ENCODE peak calls at places on chromosomes 6 and 20, in nine cellular contexts. C is MM.1S; F is effector CD4-positive, alpha-beta T cell; V is HFF-Myc; M is HT1080; W is AG08395; I is ovary; K is NT2/D1; L is Right ventricle myocardium superior. N is an unnamed sample.
A peak's percentile ranks its signal among the peaks of the same experiment; 100 is the strongest.

GRCh38 chr20:48904566-48905321 is 16.8 kb upstream of the ARFGEF2 start:
- DNase-seq in C (peak; percentile 73), F (peak; percentile 56), V (peak; percentile 44), M (peak; percentile 76), W (peak; percentile 80), I (peak; percentile 61), K (peak; percentile 49), L (no peak), N (peak; percentile 68)

GRCh38 chr6:26318459-26319404 is 46.3 kb upstream of the BTN3A2 start:
- DNase-seq in C (no peak), F (no peak), V (no peak), M (peak; percentile 61), W (no peak), I (no peak), K (no peak), L (no peak), N (no peak)

GRCh38 chr20:25626779-25627178 is 3.0 kb upstream of the NANP start:
- DNase-seq in C (no peak), F (no peak), V (no peak), M (no peak), W (no peak), I (no peak), K (no peak), L (no peak), N (no peak)

GRCh38 chr6:143743256-143744166 is 65.7 kb downstream of the PHACTR2 start:
- DNase-seq in C (no peak), F (no peak), V (no peak), M (no peak), W (peak; percentile 51), I (no peak), K (no peak), L (peak; percentile 49), N (no peak)

GRCh38 chr20:50645253-50646068 is 45.9 kb downstream of the RIPOR3 start:
- DNase-seq in C (no peak), F (no peak), V (peak; percentile 95), M (peak; percentile 100), W (peak; percentile 93), I (peak; percentile 89), K (peak; percentile 94), L (peak; percentile 76), N (peak; percentile 98)

GRCh38 chr20:47764154-47764734 is 21.0 kb downstream of the SULF2 start:
- DNase-seq in C (no peak), F (no peak), V (no peak), M (peak; percentile 26), W (no peak), I (no peak), K (no peak), L (no peak), N (no peak)

GRCh38 chr20:41133709-41134361 is 3.5 kb upstream of the PLCG1 start:
- DNase-seq in C (no peak), F (peak; percentile 56), V (no peak), M (no peak), W (no peak), I (no peak), K (no peak), L (no peak), N (no peak)

GRCh38 chr6:30572078-30572605 is 900 bp downstream of the ABCF1 start:
- DNase-seq in C (no peak), F (no peak), V (no peak), M (no peak), W (no peak), I (no peak), K (no peak), L (no peak), N (no peak)

GRCh38 chr20:6838181-6838826 is 70.8 kb downstream of the BMP2 start:
- DNase-seq in C (no peak), F (no peak), V (no peak), M (peak; percentile 33), W (no peak), I (no peak), K (no peak), L (no peak), N (no peak)

GRCh38 chr20:1163653-1164052 is 21.1 kb downstream of the TMEM74B start:
- DNase-seq in C (peak; percentile 61), F (no peak), V (no peak), M (no peak), W (no peak), I (no peak), K (no peak), L (no peak), N (no peak)

GRCh38 chr6:44858998-44859397 is 469.1 kb upstream of the RUNX2 start:
- DNase-seq in C (no peak), F (no peak), V (no peak), M (no peak), W (no peak), I (no peak), K (no peak), L (no peak), N (no peak)

GRCh38 chr6:136763716-136764521 is 28.4 kb downstream of the MAP3K5 start:
- DNase-seq in C (peak; percentile 34), F (no peak), V (no peak), M (no peak), W (no peak), I (no peak), K (no peak), L (no peak), N (no peak)

GRCh38 chr6:115753446-115753845 is 307.2 kb downstream of the FRK start:
- DNase-seq in C (no peak), F (no peak), V (no peak), M (peak; percentile 69), W (no peak), I (no peak), K (no peak), L (no peak), N (peak; percentile 11)

GRCh38 chr6:11317885-11318771 is 85.7 kb upstream of the NEDD9 start:
- DNase-seq in C (no peak), F (peak; percentile 65), V (peak; percentile 95), M (peak; percentile 98), W (peak; percentile 90), I (peak; percentile 70), K (peak; percentile 15), L (no peak), N (peak; percentile 94)

GRCh38 chr20:13099676-13100075 is 90.9 kb downstream of the SPTLC3 start:
- DNase-seq in C (no peak), F (no peak), V (no peak), M (no peak), W (no peak), I (no peak), K (no peak), L (no peak), N (no peak)

GRCh38 chr20:8254911-8255582 is 123.0 kb downstream of the PLCB1 start:
- DNase-seq in C (no peak), F (no peak), V (no peak), M (no peak), W (no peak), I (no peak), K (no peak), L (no peak), N (no peak)

GRCh38 chr6:139390447-139390846 is 16.0 kb upstream of the CITED2 start:
- DNase-seq in C (no peak), F (no peak), V (no peak), M (no peak), W (no peak), I (no peak), K (no peak), L (no peak), N (no peak)

GRCh38 chr6:15801912-15802311 is 139.1 kb upstream of the DTNBP1 start:
- DNase-seq in C (no peak), F (no peak), V (no peak), M (no peak), W (no peak), I (no peak), K (no peak), L (no peak), N (no peak)

GRCh38 chr20:51833326-51833725 is 31.0 kb upstream of the SALL4 start:
- DNase-seq in C (no peak), F (no peak), V (no peak), M (no peak), W (no peak), I (no peak), K (no peak), L (no peak), N (no peak)

GRCh38 chr6:170368544-170368943 is 62.0 kb downstream of the FAM120B start:
- DNase-seq in C (no peak), F (no peak), V (no peak), M (no peak), W (no peak), I (no peak), K (no peak), L (no peak), N (no peak)

GRCh38 chr20:21048841-21049273 is 57.3 kb downstream of the LINC00237 start:
- DNase-seq in C (peak; percentile 25), F (peak; percentile 30), V (no peak), M (peak; percentile 20), W (peak; percentile 20), I (no peak), K (no peak), L (no peak), N (peak; percentile 10)

GRCh38 chr6:106973841-106974336 is 640 bp downstream of the CD24 start:
- DNase-seq in C (no peak), F (no peak), V (no peak), M (no peak), W (no peak), I (no peak), K (no peak), L (no peak), N (no peak)

GRCh38 chr20:51767867-51768758 is at the start of gene ATP9A:
- DNase-seq in C (no peak), F (no peak), V (no peak), M (no peak), W (peak; percentile 39), I (peak; percentile 36), K (no peak), L (peak; percentile 55), N (no peak)

GRCh38 chr20:54716790-54717189 is 241.4 kb downstream of the DOK5 start:
- DNase-seq in C (no peak), F (no peak), V (no peak), M (no peak), W (no peak), I (no peak), K (no peak), L (no peak), N (no peak)

GRCh38 chr6:169809386-169809785 is 58.0 kb downstream of the ERMARD start:
- DNase-seq in C (no peak), F (no peak), V (no peak), M (no peak), W (no peak), I (no peak), K (no peak), L (no peak), N (no peak)

GRCh38 chr6:147905721-147906120 is 397.2 kb downstream of the SAMD5 start:
- DNase-seq in C (no peak), F (no peak), V (no peak), M (no peak), W (no peak), I (no peak), K (no peak), L (no peak), N (peak; percentile 5)

GRCh38 chr6:90110971-90111370 is 185.7 kb downstream of the BACH2 start:
- DNase-seq in C (no peak), F (peak; percentile 46), V (no peak), M (no peak), W (no peak), I (no peak), K (no peak), L (no peak), N (no peak)

GRCh38 chr20:3803854-3804253 is 7.7 kb downstream of the CDC25B start:
- DNase-seq in C (no peak), F (no peak), V (no peak), M (no peak), W (no peak), I (no peak), K (no peak), L (no peak), N (no peak)

GRCh38 chr20:36281785-36282380 is 24.3 kb upstream of the DLGAP4 start:
- DNase-seq in C (no peak), F (no peak), V (no peak), M (no peak), W (no peak), I (no peak), K (no peak), L (no peak), N (no peak)

GRCh38 chr6:102075539-102075938 is 682.0 kb downstream of the GRIK2 start:
- DNase-seq in C (no peak), F (no peak), V (no peak), M (no peak), W (no peak), I (no peak), K (no peak), L (no peak), N (no peak)

GRCh38 chr6:79421001-79421411 is 116.2 kb downstream of the LCA5 start:
- DNase-seq in C (no peak), F (no peak), V (no peak), M (no peak), W (no peak), I (no peak), K (no peak), L (no peak), N (no peak)

N was measured in A172.